ENCODE peak calls at places on chromosomes 5 and 9, in six cellular contexts. S is T-helper 1 cell, U is NCI-H524 treated with DMSO at 0.1 percent for 48 hours, O is iPS DF 19.7, K is H7, G is putamen. M is an unnamed sample.

GRCh38 chr9:7909537-7909936 is 110.0 kb upstream of the DMAC1 start:
- DNase-seq in S (no peak), U (no peak), O (no peak), K (no peak), G (no peak), M (no peak)

GRCh38 chr9:129177443-129177790 is 644 bp downstream of the IER5L start:
- DNase-seq in S (no peak), U (no peak), O (no peak), K (peak), G (no peak), M (peak)

GRCh38 chr9:112529316-112529715 is 42.7 kb downstream of the KIAA1958 start:
- DNase-seq in S (no peak), U (no peak), O (no peak), K (no peak), G (no peak), M (no peak)

GRCh38 chr9:131641618-131642495 is 96.5 kb downstream of the PRRT1B start:
- DNase-seq in S (no peak), U (no peak), O (no peak), K (no peak), G (no peak), M (no peak)

GRCh38 chr9:25377039-25377438 is 301.2 kb downstream of the TUSC1 start:
- DNase-seq in S (no peak), U (no peak), O (no peak), K (no peak), G (no peak), M (no peak)

GRCh38 chr9:133261103-133261752 is 13.8 kb downstream of the ABO start:
- DNase-seq in S (no peak), U (no peak), O (no peak), K (no peak), G (no peak), M (no peak)

GRCh38 chr9:105385372-105385985 is 62.4 kb upstream of the FSD1L start:
- DNase-seq in S (no peak), U (no peak), O (no peak), K (no peak), G (peak), M (no peak)

GRCh38 chr5:35855221-35855620 is 1.5 kb upstream of the IL7R start:
- DNase-seq in S (no peak), U (no peak), O (no peak), K (no peak), G (no peak), M (peak)

GRCh38 chr5:31469466-31469865 is 62.4 kb downstream of the DROSHA start:
- DNase-seq in S (no peak), U (no peak), O (no peak), K (no peak), G (no peak), M (no peak)

GRCh38 chr5:56827923-56828322 is 12.6 kb downstream of the MAP3K1 start:
- DNase-seq in S (no peak), U (no peak), O (no peak), K (no peak), G (no peak), M (no peak)

GRCh38 chr5:52738095-52738506 is 49.6 kb upstream of the ITGA1 start:
- DNase-seq in S (no peak), U (no peak), O (no peak), K (no peak), G (no peak), M (no peak)

GRCh38 chr9:33719581-33720374 is 75.6 kb upstream of the PRSS3 start:
- DNase-seq in S (no peak), U (no peak), O (no peak), K (peak), G (no peak), M (no peak)

GRCh38 chr5:12245429-12245828 is 341.2 kb upstream of the CTNND2 start:
- DNase-seq in S (no peak), U (no peak), O (no peak), K (no peak), G (no peak), M (no peak)

GRCh38 chr9:482736-483135 is 268.1 kb downstream of the DOCK8 start:
- DNase-seq in S (no peak), U (no peak), O (no peak), K (no peak), G (no peak), M (no peak)

GRCh38 chr5:149371296-149371962 is 7.7 kb downstream of the IL17B start:
- DNase-seq in S (peak), U (no peak), O (peak), K (peak), G (peak), M (no peak)

GRCh38 chr5:145834917-145835838 is at the start of gene PRELID2:
- DNase-seq in S (peak), U (peak), O (peak), K (peak), G (peak), M (no peak)

GRCh38 chr5:17379188-17379951 is 118.7 kb upstream of the TAF11L2 start:
- DNase-seq in S (no peak), U (no peak), O (no peak), K (no peak), G (no peak), M (peak)

M was measured in NCI-H2171.